ENCODE peak calls at places on chromosomes 16 and 17, in seven cellular contexts. L is WTC11, S is transverse colon, W is Ammon's horn, C is stomach, Z is hippocampal formation, D is nucleus accumbens. T is an unnamed sample.

GRCh38 chr17:79280010-79280409 is 205.4 kb downstream of the ENGASE start:
- DNase-seq in S (no peak), C (no peak), Z (no peak), L (no peak), W (no peak), D (no peak), T (no peak)

GRCh38 chr17:69417545-69418483 is 3.3 kb downstream of the MAP2K6 start:
- DNase-seq in W (no peak), D (no peak), C (no peak), S (no peak), L (no peak), Z (no peak), T (no peak)

GRCh38 chr16:87675111-87675510 is 72.8 kb downstream of the JPH3 start:
- DNase-seq in L (no peak), D (no peak), C (no peak), W (no peak), S (no peak), Z (no peak), T (no peak)

GRCh38 chr16:2432286-2432685 is 3.0 kb downstream of the CCNF start:
- DNase-seq in Z (no peak), L (no peak), W (no peak), D (no peak), C (no peak), S (no peak), T (no peak)

GRCh38 chr16:23496826-23497542 is 13.3 kb downstream of the GGA2 start:
- DNase-seq in Z (no peak), W (no peak), L (no peak), C (no peak), D (no peak), S (no peak), T (no peak)

GRCh38 chr16:48393843-48394703 is 8.9 kb upstream of the SIAH1 start:
- DNase-seq in L (no peak), S (no peak), Z (peak; percentile 67), D (peak; percentile 64), C (no peak), W (peak; percentile 91), T (no peak)

GRCh38 chr17:376936-377863 is 24.6 kb upstream of the RPH3AL start:
- DNase-seq in L (no peak), C (no peak), D (no peak), Z (no peak), S (no peak), W (no peak), T (no peak)

GRCh38 chr17:75844530-75845057 is 390 bp upstream of the UNC13D start:
- DNase-seq in C (peak; percentile 88), S (peak; percentile 85), W (no peak), Z (no peak), D (no peak), L (no peak), T (no peak)

GRCh38 chr16:34802848-34803599 is 1343.6 kb downstream of the TP53TG3F start:
- DNase-seq in D (no peak), W (no peak), Z (no peak), C (no peak), L (no peak), S (no peak), T (no peak)

GRCh38 chr17:68835061-68835460 is 120.1 kb downstream of the ABCA8 start:
- DNase-seq in D (no peak), C (no peak), Z (no peak), W (no peak), S (no peak), L (no peak), T (no peak)

GRCh38 chr17:41492771-41493170 is 3.1 kb upstream of the KRT36 start:
- DNase-seq in Z (no peak), W (peak; percentile 22), S (peak; percentile 32), D (no peak), L (no peak), C (no peak), T (no peak)

GRCh38 chr16:8572919-8573724 is 17.2 kb downstream of the TMEM114 start:
- DNase-seq in W (peak; percentile 31), S (no peak), C (no peak), D (no peak), Z (no peak), L (peak; percentile 55), T (no peak)

GRCh38 chr17:37358098-37358829 is 17.5 kb upstream of the C17orf78 start:
- DNase-seq in S (peak; percentile 57), D (no peak), C (peak; percentile 43), W (peak; percentile 67), Z (peak; percentile 62), L (peak; percentile 85), T (no peak)

GRCh38 chr16:720507-720989 is 398 bp upstream of the ANTKMT start:
- DNase-seq in L (peak; percentile 60), D (peak; percentile 64), S (peak; percentile 46), C (no peak), Z (peak; percentile 52), W (peak; percentile 80), T (no peak)

GRCh38 chr17:63345598-63345997 is 100.5 kb downstream of the CYB561 start:
- DNase-seq in L (no peak), Z (no peak), C (no peak), S (no peak), D (no peak), W (no peak), T (no peak)

GRCh38 chr16:46974352-46974751 is 878 bp upstream of the DNAJA2 start:
- DNase-seq in L (no peak), W (no peak), S (no peak), Z (no peak), D (no peak), C (no peak), T (peak; percentile 35)

GRCh38 chr16:76650579-76650978 is 373.4 kb downstream of the CNTNAP4 start:
- DNase-seq in W (no peak), S (no peak), D (no peak), L (no peak), Z (no peak), C (no peak), T (no peak)

GRCh38 chr17:81337449-81337848 is 42.3 kb upstream of the SLC38A10 start:
- DNase-seq in S (peak; percentile 67), W (no peak), L (peak; percentile 65), Z (no peak), C (peak; percentile 81), D (no peak), T (no peak)

GRCh38 chr17:17412331-17412730 is 64.5 kb upstream of the MED9 start:
- DNase-seq in D (no peak), W (no peak), Z (no peak), L (no peak), S (no peak), C (no peak), T (no peak)